ENCODE peak calls at places on chromosomes 11 and 22, in four cellular contexts. U, V, B and I are unnamed samples.

GRCh38 chr22:50105529-50106100 is 15.8 kb downstream of the MOV10L1 start:
- DNase-seq in V (no peak), U (peak), B (no peak), I (no peak)

GRCh38 chr22:29574762-29575450 is 6.0 kb downstream of the NIPSNAP1 start:
- DNase-seq in B (no peak), U (no peak), V (no peak), I (no peak)

GRCh38 chr22:46557736-46558480 is 20.5 kb upstream of the CELSR1 start:
- DNase-seq in B (no peak), U (no peak), V (no peak), I (no peak)

GRCh38 chr11:8101421-8101820 is 20.4 kb downstream of the TUB start:
- DNase-seq in U (no peak), B (no peak), V (no peak), I (no peak)

GRCh38 chr22:41305646-41306045 is 4.3 kb downstream of the ZC3H7B start:
- DNase-seq in V (no peak), U (peak), B (no peak), I (peak)

GRCh38 chr11:6321356-6321755 is 1.1 kb upstream of the CAVIN3 start:
- DNase-seq in V (no peak), U (peak), B (no peak), I (peak)

GRCh38 chr22:41435560-41435959 is 11.0 kb downstream of the TOB2 start:
- DNase-seq in U (no peak), V (no peak), B (no peak), I (no peak)

GRCh38 chr22:36331912-36332622 is 55.7 kb downstream of the MYH9 start:
- DNase-seq in V (no peak), U (peak), B (no peak), I (peak)

GRCh38 chr11:68295940-68296339 is 16.5 kb upstream of the LRP5 start:
- DNase-seq in U (no peak), V (no peak), B (no peak), I (no peak)

GRCh38 chr22:22748297-22748743 is 103.9 kb downstream of the GGTLC2 start:
- DNase-seq in B (no peak), U (peak), V (peak), I (peak)

GRCh38 chr11:50182486-50182885 is 149.8 kb downstream of the OR4C45 start:
- DNase-seq in B (no peak), V (no peak), U (no peak), I (no peak)

GRCh38 chr11:47524200-47524874 is 28.6 kb downstream of the CELF1 start:
- DNase-seq in U (no peak), B (no peak), V (no peak), I (peak)

GRCh38 chr11:16958833-16959232 is 55.4 kb downstream of the PLEKHA7 start:
- DNase-seq in B (no peak), V (no peak), U (no peak), I (no peak)

GRCh38 chr22:49159711-49160110 is 668.0 kb downstream of the BRD1 start:
- DNase-seq in V (no peak), B (no peak), U (no peak), I (no peak)

GRCh38 chr11:126862664-126863247 is 137.8 kb downstream of the KIRREL3 start:
- DNase-seq in V (no peak), B (no peak), U (no peak), I (peak)

GRCh38 chr11:74072286-74072685 is 63.4 kb upstream of the UCP3 start:
- DNase-seq in V (no peak), B (no peak), U (no peak), I (no peak)

GRCh38 chr11:12359761-12360160 is 17.6 kb upstream of the PARVA start:
- DNase-seq in B (no peak), U (no peak), V (no peak), I (no peak)

GRCh38 chr11:134037093-134037908 is 31.6 kb upstream of the JAM3 start:
- DNase-seq in B (peak), V (no peak), U (peak), I (peak)

GRCh38 chr11:2300290-2300935 is 1.3 kb downstream of the C11orf21 start:
- DNase-seq in B (no peak), V (no peak), U (no peak), I (no peak)

GRCh38 chr11:130118636-130119387 is 40.8 kb upstream of the ST14 start:
- DNase-seq in U (no peak), V (no peak), B (no peak), I (no peak)

GRCh38 chr11:121670792-121671275 is 218.1 kb upstream of the SORL1-AS1 start:
- DNase-seq in U (no peak), V (no peak), B (no peak), I (no peak)

GRCh38 chr22:43238526-43239006 is 51.6 kb upstream of the TTLL12 start:
- DNase-seq in B (no peak), U (no peak), V (no peak), I (no peak)

GRCh38 chr22:46931881-46932280 is 169.4 kb downstream of the TBC1D22A start:
- DNase-seq in B (no peak), U (peak), V (no peak), I (peak)

GRCh38 chr11:58060939-58061672 is 30.4 kb downstream of the OR6Q1 start:
- DNase-seq in B (no peak), V (no peak), U (no peak), I (no peak)

GRCh38 chr22:29951675-29952413 is 68.9 kb downstream of the MTMR3 start:
- DNase-seq in U (no peak), B (no peak), V (no peak), I (peak)

GRCh38 chr11:11415786-11416390 is 62.8 kb upstream of the CSNK2A3 start:
- DNase-seq in V (no peak), U (peak), B (no peak), I (no peak)

GRCh38 chr11:23112390-23112789 is 252.1 kb upstream of the CCDC179 start:
- DNase-seq in B (no peak), V (no peak), U (no peak), I (no peak)